ENCODE peak calls at places on chromosomes 13 and 19, in four cellular contexts. J is uterus, G is astrocyte, Q is mesendoderm. O is an unnamed sample.

GRCh38 chr13:31394491-31394890 is 194.7 kb downstream of the B3GLCT start:
- DNase-seq in G (peak; percentile 68), J (no peak), Q (no peak), O (no peak)

GRCh38 chr13:93797463-93797862 is 570.9 kb downstream of the GPC6 start:
- DNase-seq in G (no peak), Q (no peak), J (no peak), O (no peak)

GRCh38 chr19:1411255-1412191 is 4.1 kb downstream of the DAZAP1 start:
- DNase-seq in J (no peak), G (peak; percentile 47), Q (no peak), O (no peak)

GRCh38 chr19:11418518-11419506 is at the start of gene RGL3:
- DNase-seq in Q (peak; percentile 75), J (no peak), G (no peak), O (peak; percentile 95)

GRCh38 chr19:835201-835810 is 5.5 kb upstream of the PRTN3 start:
- DNase-seq in G (no peak), J (no peak), Q (no peak), O (no peak)

GRCh38 chr13:109166807-109167206 is 537.4 kb downstream of the MYO16 start:
- DNase-seq in Q (no peak), J (no peak), G (no peak), O (no peak)

GRCh38 chr19:4557186-4557970 is 2.1 kb downstream of the SEMA6B start:
- DNase-seq in J (no peak), Q (peak; percentile 52), G (no peak), O (peak; percentile 48)

GRCh38 chr19:3633559-3633988 is 7.0 kb upstream of the CACTIN start:
- DNase-seq in J (no peak), Q (no peak), G (no peak), O (no peak)

GRCh38 chr13:53170910-53171309 is 142.3 kb downstream of the OLFM4 start:
- DNase-seq in G (no peak), J (no peak), Q (no peak), O (no peak)

GRCh38 chr13:106049171-106049570 is 486.3 kb downstream of the EFNB2 start:
- DNase-seq in Q (no peak), G (no peak), J (no peak), O (no peak)

GRCh38 chr19:49431330-49431749 is 6.2 kb downstream of the GFY start:
- DNase-seq in J (no peak), G (no peak), Q (no peak), O (no peak)

GRCh38 chr13:111187879-111188643 is 73.0 kb downstream of the ARHGEF7 start:
- DNase-seq in Q (peak; percentile 48), G (peak; percentile 58), J (no peak), O (no peak)

GRCh38 chr13:33761744-33762143 is 56.2 kb upstream of the RFC3 start:
- DNase-seq in J (no peak), Q (peak; percentile 33), G (peak; percentile 8), O (peak; percentile 43)

GRCh38 chr13:94236132-94236531 is 243.3 kb downstream of the DCT start:
- DNase-seq in Q (no peak), J (no peak), G (no peak), O (no peak)

GRCh38 chr19:3783660-3784584 is 2.3 kb downstream of the MATK start:
- DNase-seq in G (no peak), J (no peak), Q (peak; percentile 74), O (peak; percentile 81)

GRCh38 chr19:1183543-1184172 is 9.6 kb upstream of the SBNO2 start:
- DNase-seq in J (no peak), G (no peak), Q (peak; percentile 92), O (no peak)

GRCh38 chr19:33804021-33804799 is 7.5 kb downstream of the KCTD15 start:
- DNase-seq in J (peak; percentile 81), Q (no peak), G (peak; percentile 82), O (no peak)

GRCh38 chr13:102289606-102290005 is 112.2 kb downstream of the FGF14 start:
- DNase-seq in Q (no peak), G (no peak), J (no peak), O (no peak)

GRCh38 chr13:23828866-23829265 is 60.3 kb downstream of the MIPEP start:
- DNase-seq in Q (no peak), G (peak; percentile 76), J (no peak), O (no peak)

GRCh38 chr13:112184261-112184660 is 117.3 kb downstream of the SOX1 start:
- DNase-seq in G (no peak), Q (no peak), J (no peak), O (no peak)

GRCh38 chr13:111278711-111279110 is 41.7 kb upstream of the TEX29 start:
- DNase-seq in Q (no peak), J (no peak), G (no peak), O (no peak)

GRCh38 chr13:47146991-47147783 is 250.3 kb upstream of the HTR2A start:
- DNase-seq in G (no peak), Q (no peak), J (no peak), O (no peak)

DNA sequence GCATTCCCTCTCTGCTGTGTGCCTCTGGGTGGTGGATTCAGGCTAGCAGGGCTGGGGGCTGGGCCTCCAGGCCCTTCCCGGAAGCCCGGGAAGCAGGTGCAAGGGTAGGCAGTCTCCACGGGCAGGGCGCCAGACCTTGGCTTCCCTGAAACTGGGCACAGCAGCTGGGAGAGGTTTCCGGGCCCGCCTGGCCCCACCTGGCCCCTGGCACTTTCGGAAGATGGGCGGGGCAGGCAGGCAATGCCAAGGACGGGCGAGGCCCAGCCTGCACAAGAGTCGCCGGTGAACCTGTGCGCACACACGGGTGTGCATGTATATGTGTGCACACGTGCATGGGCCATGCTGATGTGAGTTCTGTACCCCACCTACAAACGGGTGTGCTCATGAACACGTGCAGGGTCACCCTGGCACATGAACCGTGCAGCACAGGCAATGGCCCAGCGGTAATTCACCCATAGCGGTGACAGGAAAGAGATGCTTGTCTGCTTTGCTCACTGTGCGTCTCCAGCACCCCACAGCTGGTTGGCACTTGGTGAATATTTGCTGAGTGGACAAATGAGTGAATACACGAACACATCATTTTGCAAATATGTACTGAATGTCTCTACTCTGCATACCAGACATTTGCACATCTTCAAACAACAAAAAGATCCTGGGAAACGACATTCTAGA is 15.3 kb downstream of the GADD45B start:
- DNase-seq in G (peak; percentile 89), Q (no peak), J (no peak), O (no peak)
- H3K4me1 ChIP-seq in G (peaks cover 49% of the 10 kb centered on the region), Q (peaks cover 6% of the 10 kb centered on the region), J (no peaks in the 10 kb centered on the region), O (peaks cover 15% of the 10 kb centered on the region)

DNA sequence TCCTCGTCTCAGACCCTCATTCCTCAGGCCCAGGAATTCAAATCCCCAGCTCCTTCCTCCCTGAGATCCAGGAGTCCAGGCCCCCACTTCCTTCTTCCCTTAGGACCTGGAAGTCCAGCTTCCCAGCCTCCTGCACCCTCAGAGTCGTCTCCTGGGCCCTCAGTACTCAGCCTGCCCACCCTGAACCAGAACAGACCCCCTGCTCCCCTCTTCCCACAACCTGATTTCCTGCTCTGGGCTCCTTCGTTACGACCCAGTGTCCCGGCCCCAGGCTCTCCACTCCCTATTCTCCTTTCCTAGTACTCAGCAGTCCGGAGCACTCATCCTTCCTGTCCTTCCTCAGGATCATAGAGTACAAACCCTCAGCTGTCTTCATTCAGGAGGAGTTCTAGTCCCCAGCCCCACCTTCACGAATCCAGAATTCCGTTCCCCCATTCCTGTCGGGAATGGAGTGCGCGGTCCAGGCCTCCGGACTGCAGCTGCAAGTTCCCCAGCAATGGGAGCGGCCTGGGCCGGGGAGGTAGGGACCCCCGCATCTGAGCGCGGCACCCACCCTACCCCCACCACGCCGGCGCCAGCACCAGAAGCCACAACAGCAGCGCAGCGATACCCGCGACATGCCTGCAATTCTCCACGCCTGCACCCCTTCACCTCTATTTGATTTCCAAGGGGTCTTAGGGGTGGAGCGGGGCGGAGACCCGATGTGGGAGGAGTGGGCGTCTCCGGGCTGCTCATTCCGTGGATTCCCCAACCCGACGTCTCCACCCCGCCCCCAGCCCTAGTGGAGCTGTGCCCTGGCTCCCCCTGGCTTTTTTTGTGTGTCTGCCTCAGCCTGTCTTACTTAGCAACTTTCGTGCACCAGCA is 12.7 kb downstream of the EGLN2 start:
- DNase-seq in J (no peak), G (no peak), Q (no peak), O (peak; percentile 60)
- H3K4me1 ChIP-seq in J (no peaks in the 10 kb centered on the region), G (peaks cover 15% of the 10 kb centered on the region), Q (no peaks in the 10 kb centered on the region), O (peaks cover 16% of the 10 kb centered on the region)

GRCh38 chr19:13033819-13034611 is 38.7 kb downstream of the NFIX start:
- DNase-seq in G (peak; percentile 55), Q (peak; percentile 77), J (peak; percentile 80), O (peak; percentile 87)
- H3K4me1 ChIP-seq in G (peaks cover 63% of the 10 kb centered on the region), Q (no peaks in the 10 kb centered on the region), J (peaks cover 33% of the 10 kb centered on the region), O (peaks cover 8% of the 10 kb centered on the region)

GRCh38 chr19:18506545-18506944 is 15.3 kb downstream of the ELL start:
- DNase-seq in Q (no peak), G (no peak), J (no peak), O (no peak)
- H3K4me1 ChIP-seq in Q (no peaks in the 10 kb centered on the region), G (peaks cover 12% of the 10 kb centered on the region), J (no peaks in the 10 kb centered on the region), O (no peaks in the 10 kb centered on the region)

GRCh38 chr19:29861575-29861974 is 49.8 kb downstream of the CCNE1 start:
- DNase-seq in Q (no peak), G (no peak), J (no peak), O (no peak)
- H3K4me1 ChIP-seq in Q (no peaks in the 10 kb centered on the region), G (no peaks in the 10 kb centered on the region), J (no peaks in the 10 kb centered on the region), O (no peaks in the 10 kb centered on the region)

GRCh38 chr13:49303533-49304252 is 56.0 kb downstream of the CDADC1 start:
- DNase-seq in G (no peak), J (no peak), Q (no peak), O (no peak)
- H3K4me1 ChIP-seq in G (peaks cover 16% of the 10 kb centered on the region), J (no peaks in the 10 kb centered on the region), Q (no peaks in the 10 kb centered on the region), O (no peaks in the 10 kb centered on the region)

DNA sequence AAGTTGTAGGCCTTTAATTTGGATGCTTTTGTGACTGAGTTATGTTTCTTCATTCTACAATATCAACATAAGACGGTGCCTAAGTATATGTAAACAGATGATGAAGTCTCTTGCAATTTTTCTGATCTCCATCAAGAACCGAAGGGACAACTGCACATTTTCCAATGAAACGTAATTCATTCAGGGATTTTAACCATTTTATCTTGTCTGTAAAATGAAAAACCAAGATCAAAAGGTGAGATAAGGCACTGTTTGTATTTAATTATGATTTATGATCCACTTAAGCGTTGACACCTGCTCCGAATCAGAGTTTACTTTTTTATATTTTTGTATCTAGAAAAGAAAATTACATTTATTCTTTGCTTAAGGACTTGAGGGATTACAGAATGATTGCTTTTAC is 556.8 kb upstream of the ARGLU1 start:
- DNase-seq in G (no peak), Q (no peak), J (no peak), O (no peak)
- H3K4me1 ChIP-seq in G (no peaks in the 10 kb centered on the region), Q (no peaks in the 10 kb centered on the region), J (no peaks in the 10 kb centered on the region), O (no peaks in the 10 kb centered on the region)

DNA sequence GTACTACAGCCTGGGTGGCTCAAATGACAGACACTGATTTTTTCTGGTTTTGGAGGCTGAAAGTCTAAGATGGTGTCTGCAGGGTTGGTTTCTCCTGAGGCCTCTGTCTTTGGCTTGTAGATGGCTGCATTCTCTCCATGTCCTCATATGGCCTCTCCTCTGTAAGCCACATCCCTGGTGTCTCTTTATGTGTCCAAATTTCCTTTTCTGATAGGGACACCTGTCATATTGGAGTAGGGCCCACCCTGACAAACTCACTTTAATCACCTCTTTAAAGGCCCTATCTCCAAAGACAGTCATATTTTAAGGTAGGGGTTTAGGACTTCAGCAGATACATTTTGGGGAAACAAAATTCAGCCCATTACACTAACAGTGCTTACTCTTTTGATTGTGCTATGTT is 32.0 kb upstream of the WASF3 start:
- DNase-seq in Q (no peak), J (no peak), G (no peak), O (no peak)
- H3K4me1 ChIP-seq in Q (no peaks in the 10 kb centered on the region), J (no peaks in the 10 kb centered on the region), G (no peaks in the 10 kb centered on the region), O (peaks cover 16% of the 10 kb centered on the region)

O was measured in GM23338.